ENCODE peak calls at places on chromosomes 13 and 19, in nine cellular contexts. O is mammary epithelial cell, K is Karpas-422, X is coronary artery, C is breast epithelium, J is epithelial cell of esophagus, T is left ventricle myocardium inferior, B is body of pancreas, W is stomach. Y is an unnamed sample.

GRCh38 chr19:28435551-28436261 is 777.2 kb downstream of the UQCRFS1 start:
- DNase-seq in W (no peak), X (peak; percentile 55), C (peak; percentile 23), O (no peak), B (no peak), K (no peak), T (no peak), J (no peak), Y (no peak)

GRCh38 chr19:35622750-35623149 is 6.1 kb upstream of the RBM42 start:
- DNase-seq in J (no peak), W (no peak), X (no peak), O (no peak), C (no peak), B (no peak), K (no peak), T (no peak), Y (no peak)

GRCh38 chr19:34579281-34580054 is 97.5 kb downstream of the SCGB2B2 start:
- DNase-seq in O (no peak), T (no peak), J (no peak), C (no peak), W (no peak), X (no peak), K (no peak), B (no peak), Y (no peak)

GRCh38 chr19:56137405-56137804 is 3.7 kb upstream of the ZNF444 start:
- DNase-seq in C (peak; percentile 71), J (no peak), T (no peak), O (no peak), X (no peak), K (no peak), W (peak; percentile 93), B (peak; percentile 94), Y (no peak)

GRCh38 chr19:50639121-50640112 is at the start of gene SYT3:
- DNase-seq in W (peak; percentile 48), X (no peak), T (peak; percentile 36), B (peak; percentile 34), C (no peak), O (no peak), K (no peak), J (no peak), Y (peak; percentile 57)

GRCh38 chr13:20160346-20161274 is at the start of gene GJA3:
- DNase-seq in O (peak; percentile 60), C (no peak), T (peak; percentile 64), K (peak; percentile 81), X (no peak), J (peak; percentile 73), W (no peak), B (no peak), Y (peak; percentile 46)

GRCh38 chr19:52034051-52034728 is 6.0 kb upstream of the ZNF614 start:
- DNase-seq in J (no peak), B (no peak), C (no peak), O (no peak), T (no peak), K (no peak), X (no peak), W (no peak), Y (no peak)

GRCh38 chr13:20550799-20551198 is 16.2 kb upstream of the IFT88 start:
- DNase-seq in B (no peak), W (no peak), O (no peak), X (no peak), K (no peak), C (no peak), T (no peak), J (no peak), Y (no peak)

DNA sequence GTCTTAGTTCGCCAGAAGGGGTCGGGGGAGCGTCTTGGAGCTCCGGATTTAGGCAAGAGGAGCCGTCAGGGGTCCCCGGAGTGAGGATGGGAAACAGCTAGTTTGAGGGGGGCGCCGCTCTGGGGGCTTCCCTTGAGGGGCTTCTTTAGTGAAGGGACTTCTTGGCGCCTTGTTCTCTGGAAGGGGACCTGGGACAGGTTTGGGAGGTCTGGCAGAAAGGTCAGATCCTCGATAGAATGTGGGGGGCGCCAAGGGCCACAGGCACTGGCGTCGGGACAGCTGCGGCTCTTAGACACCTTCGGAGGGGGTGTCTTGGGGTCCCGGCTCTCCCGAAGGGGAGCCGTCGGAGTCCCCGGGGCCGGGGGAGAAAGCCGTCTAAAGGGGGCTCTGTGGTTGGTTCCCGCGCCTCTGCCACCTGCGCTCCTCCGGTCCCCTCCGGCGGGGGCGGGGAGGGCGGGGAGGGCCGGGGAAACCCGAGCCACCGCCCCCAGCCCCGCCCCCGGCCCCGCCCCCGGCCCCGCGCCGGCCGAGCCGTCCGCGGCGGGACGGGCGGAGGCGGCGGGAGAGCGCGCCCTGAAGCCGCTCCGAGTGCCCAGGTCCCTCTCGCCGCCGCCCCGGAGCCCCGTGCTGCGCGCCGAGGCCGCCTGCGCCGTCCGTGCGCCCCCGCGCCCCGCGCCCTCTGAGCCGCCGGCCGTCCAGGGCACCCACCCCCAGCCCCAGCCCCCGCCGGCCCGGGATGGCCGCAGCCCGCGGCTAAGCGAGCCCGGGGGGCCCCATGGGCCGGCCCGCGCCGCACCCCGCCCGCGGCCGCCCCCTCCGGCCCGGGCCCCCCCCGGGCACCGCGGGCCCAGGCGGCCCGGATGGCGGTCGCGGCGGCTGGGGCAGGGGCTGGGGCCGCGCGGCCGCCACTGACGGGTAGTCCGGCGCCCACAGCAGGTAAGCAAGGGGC is at the start of gene NRTN:
- DNase-seq in X (no peak), T (no peak), B (peak; percentile 70), J (no peak), W (peak; percentile 69), K (peak; percentile 54), O (no peak), C (no peak), Y (peak; percentile 37)
- H3K4me3 ChIP-seq in X (peak within 1 kb of the TSS; percentile 60), T (peak within 1 kb of the TSS; percentile 65), B (peak within 1 kb of the TSS; percentile 64), J (peak within 1 kb of the TSS; percentile 30), W (peak within 1 kb of the TSS; percentile 63), K (no peak within 1 kb of the TSS), O (peak within 1 kb of the TSS; percentile 37), C (peak within 1 kb of the TSS; percentile 11), Y (peak within 1 kb of the TSS; percentile 61)

GRCh38 chr19:18090545-18091216 is 3.9 kb upstream of the IL12RB1 start:
- DNase-seq in B (no peak), O (no peak), C (no peak), J (no peak), W (no peak), K (no peak), T (no peak), X (no peak), Y (no peak)

GRCh38 chr19:18086590-18087138 is at the start of gene IL12RB1:
- DNase-seq in W (peak; percentile 42), J (no peak), K (peak; percentile 60), T (no peak), O (no peak), B (no peak), C (no peak), X (no peak), Y (peak; percentile 70)

GRCh38 chr19:18089726-18090125 is 3.0 kb upstream of the IL12RB1 start:
- DNase-seq in C (no peak), K (no peak), X (no peak), T (no peak), O (no peak), B (no peak), W (no peak), J (no peak), Y (no peak)

GRCh38 chr19:18083929-18084684 is 2.6 kb downstream of the IL12RB1 start:
- DNase-seq in B (no peak), X (no peak), C (no peak), K (no peak), J (no peak), W (no peak), T (no peak), O (no peak), Y (no peak)

DNA sequence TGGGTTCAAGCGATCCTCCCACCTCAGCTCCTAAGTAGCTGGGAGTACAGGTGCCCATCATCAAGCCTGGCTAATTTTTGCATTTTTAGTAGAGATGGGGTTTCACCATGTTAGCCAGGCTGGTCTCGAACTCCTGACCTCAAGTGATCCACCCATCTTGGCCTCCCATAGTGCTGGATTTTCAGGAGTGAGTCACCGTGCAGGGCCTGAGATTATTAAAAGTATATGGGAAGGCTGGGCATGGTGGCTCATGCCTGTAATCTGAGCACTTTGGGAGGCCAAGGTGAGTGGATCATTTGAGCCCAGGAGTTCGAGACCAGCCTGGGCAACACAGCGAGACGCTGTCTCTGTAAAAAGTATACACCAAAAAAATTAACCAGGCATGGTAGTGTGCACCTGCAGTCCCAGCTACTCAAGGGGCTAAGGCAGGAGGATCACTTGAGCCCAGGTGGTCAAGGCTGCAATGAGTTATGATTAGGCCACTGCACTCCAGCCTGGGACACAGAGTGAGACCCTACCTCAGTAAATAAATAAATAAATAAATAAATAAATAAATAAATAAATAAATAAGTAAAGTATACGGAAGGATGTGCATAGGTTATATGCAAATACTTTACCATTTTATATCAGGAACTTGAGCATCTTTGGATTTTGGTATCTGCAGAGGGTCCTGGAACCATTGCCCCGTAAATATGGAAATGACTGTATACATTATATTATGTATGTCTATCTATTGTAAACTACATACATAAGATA is 854 bp downstream of the IL12RB1 start:
- DNase-seq in J (no peak), T (no peak), C (no peak), W (no peak), X (no peak), B (no peak), O (no peak), K (no peak), Y (no peak)
- H3K4me3 ChIP-seq in J (no peak overlapping the region), T (no peak overlapping the region), C (no peak overlapping the region), W (no peak overlapping the region), X (no peak overlapping the region), B (no peak overlapping the region), O (no peak overlapping the region), K (no peak overlapping the region), Y (peak overlapping the region; percentile 84)

GRCh38 chr19:40411958-40412499 is 1.1 kb downstream of the PRX start:
- DNase-seq in T (no peak), X (no peak), C (no peak), W (no peak), J (no peak), O (no peak), B (no peak), K (no peak), Y (no peak)
- H3K4me3 ChIP-seq in T (peak overlapping the region; percentile 33), X (no peak overlapping the region), C (no peak overlapping the region), W (no peak overlapping the region), J (no peak overlapping the region), O (no peak overlapping the region), B (no peak overlapping the region), K (no peak overlapping the region), Y (no peak overlapping the region)

GRCh38 chr19:2454199-2454961 is 2.4 kb downstream of the LMNB2 start:
- DNase-seq in C (no peak), T (no peak), W (no peak), X (no peak), J (no peak), B (no peak), O (no peak), K (no peak), Y (no peak)

GRCh38 chr19:2456301-2456570 is 523 bp downstream of the LMNB2 start:
- DNase-seq in B (no peak), J (no peak), C (no peak), K (no peak), T (no peak), W (no peak), X (no peak), O (no peak), Y (no peak)

GRCh38 chr19:2457394-2458037 is 757 bp upstream of the LMNB2 start:
- DNase-seq in X (no peak), T (no peak), W (no peak), J (no peak), C (no peak), B (no peak), O (no peak), K (no peak), Y (no peak)

GRCh38 chr19:2454962-2455409 is 1.8 kb downstream of the LMNB2 start:
- DNase-seq in B (no peak), O (no peak), J (no peak), T (no peak), C (no peak), K (no peak), X (no peak), W (no peak), Y (no peak)

DNA sequence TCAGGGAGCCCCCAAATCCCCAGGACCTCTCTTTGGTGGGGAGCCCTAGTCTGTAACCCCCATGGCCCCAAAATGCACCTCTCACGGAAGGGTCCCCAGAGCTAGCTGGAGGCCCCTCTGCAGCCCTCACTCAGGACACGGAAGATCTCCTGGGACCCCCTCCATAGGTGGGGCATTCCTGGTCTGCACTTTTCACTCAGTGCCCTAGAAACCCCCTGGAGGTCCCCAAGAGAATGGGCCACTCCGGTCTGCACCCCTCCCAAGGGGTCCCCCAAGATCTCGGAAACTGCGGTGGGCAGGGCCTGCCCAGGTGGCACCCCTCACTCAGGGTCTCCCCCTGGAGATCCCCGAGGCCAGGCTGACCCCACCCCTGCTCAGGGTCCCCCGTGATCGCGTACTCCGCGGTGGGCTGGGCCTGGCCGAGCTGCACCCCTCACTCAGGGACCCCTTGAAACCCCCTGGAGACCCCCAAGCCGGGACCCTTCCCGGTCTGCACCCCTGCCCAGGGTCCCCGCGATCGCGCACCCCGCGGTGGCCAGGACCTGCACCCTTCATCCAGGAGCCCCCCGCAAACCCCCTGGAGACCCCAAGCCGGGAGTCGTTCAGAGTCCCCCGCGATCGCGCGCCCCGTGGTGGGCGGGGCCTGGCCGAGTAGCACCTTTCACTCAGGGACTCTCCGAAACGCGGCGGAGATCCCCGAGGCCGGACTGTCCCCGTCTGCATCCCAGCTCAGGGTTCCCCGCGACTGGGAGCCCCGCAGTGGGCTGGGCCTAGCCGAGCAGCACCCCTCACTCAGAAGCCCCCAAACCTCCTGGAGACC is 1.1 kb downstream of the LMNB2 start:
- DNase-seq in O (peak; percentile 27), W (peak; percentile 49), X (no peak), T (peak; percentile 30), B (no peak), C (no peak), K (peak; percentile 75), J (peak; percentile 25), Y (peak; percentile 22)
- H3K4me3 ChIP-seq in O (peak overlapping the region; percentile 84), W (peak overlapping the region; percentile 98), X (peak overlapping the region; percentile 93), T (peak overlapping the region; percentile 99), B (peak overlapping the region; percentile 79), C (peak overlapping the region; percentile 80), K (peak overlapping the region; percentile 100), J (peak overlapping the region; percentile 85), Y (peak overlapping the region; percentile 80)